ENCODE peak calls at places on chromosomes 13 and 19, in eight cellular contexts. Y is left colon; J is adipocyte; W is DMS153; G is breast epithelium; V is stimulated activated CD8-positive, alpha-beta memory T cell treated with anti-CD3 and anti-CD28 coated beads, Interleukin-2, amount 100 ng/mL, for 48 hours; P is C1 segment of cervical spinal cord; E is caudate nucleus. I is an unnamed sample.

GRCh38 chr13:72920097-72920496 is 138.2 kb downstream of the PIBF1 start:
- DNase-seq in Y (no peak), J (no peak), W (no peak), G (no peak), V (no peak), P (no peak), E (no peak), I (no peak)

GRCh38 chr19:19405919-19406877 is 723 bp downstream of the GATAD2A start:
- DNase-seq in Y (peak), J (peak), W (peak), G (no peak), V (peak), P (no peak), E (no peak), I (peak)

GRCh38 chr19:41994521-41994971 is 516 bp upstream of the ATP1A3 start:
- DNase-seq in Y (no peak), J (no peak), W (no peak), G (no peak), V (no peak), P (no peak), E (peak), I (no peak)

GRCh38 chr13:58960909-58961308 is 1202.8 kb downstream of the DIAPH3 start:
- DNase-seq in Y (no peak), J (peak), W (no peak), G (no peak), V (no peak), P (no peak), E (no peak), I (no peak)

GRCh38 chr13:47211106-47211505 is 314.3 kb upstream of the HTR2A start:
- DNase-seq in Y (no peak), J (no peak), W (no peak), G (no peak), V (no peak), P (no peak), E (no peak), I (peak)

GRCh38 chr13:111239754-111240670 is 80.4 kb upstream of the TEX29 start:
- DNase-seq in Y (no peak), J (no peak), W (no peak), G (no peak), V (no peak), P (no peak), E (no peak), I (peak)

GRCh38 chr19:48530044-48530720 is 18.5 kb upstream of the LMTK3 start:
- DNase-seq in Y (no peak), J (peak), W (no peak), G (no peak), V (no peak), P (no peak), E (no peak), I (no peak)

GRCh38 chr19:12784394-12784870 is 6.9 kb upstream of the JUNB start:
- DNase-seq in Y (no peak), J (peak), W (no peak), G (no peak), V (no peak), P (no peak), E (no peak), I (no peak)

GRCh38 chr13:111115051-111115840 is at the start of gene ARHGEF7:
- DNase-seq in Y (no peak), J (peak), W (no peak), G (no peak), V (no peak), P (no peak), E (no peak), I (no peak)